ENCODE peak calls at places on chromosomes 13 and 19, in five cellular contexts. One of them, this sample, is unnamed.
A peak's percentile ranks its signal among the peaks of the same experiment; 100 is the strongest.

GRCh38 chr19:7970716-7971448 is 27.4 kb upstream of the TIMM44 start:
- DNase-seq in aorta: no peak
- DNase-seq in activated gamma-delta T cell: no peak
- DNase-seq in HEK293T: peak; percentile 77
- DNase-seq in activated naive CD8-positive, alpha-beta T cell treated with anti-CD3 and anti-CD28 coated beads, Interleukin-2, amount 10 ng/mL, durations not matched to agents 7 days and 5 days: no peak
- DNase-seq in this sample: peak; percentile 8

GRCh38 chr13:101942038-101942437 is 459.8 kb downstream of the FGF14 start:
- DNase-seq in aorta: no peak
- DNase-seq in activated gamma-delta T cell: no peak
- DNase-seq in HEK293T: no peak
- DNase-seq in activated naive CD8-positive, alpha-beta T cell treated with anti-CD3 and anti-CD28 coated beads, Interleukin-2, amount 10 ng/mL, durations not matched to agents 7 days and 5 days: no peak
- DNase-seq in this sample: no peak

GRCh38 chr13:95505265-95505664 is 47.3 kb upstream of the CLDN10 start:
- DNase-seq in aorta: no peak
- DNase-seq in activated gamma-delta T cell: no peak
- DNase-seq in HEK293T: no peak
- DNase-seq in activated naive CD8-positive, alpha-beta T cell treated with anti-CD3 and anti-CD28 coated beads, Interleukin-2, amount 10 ng/mL, durations not matched to agents 7 days and 5 days: no peak
- DNase-seq in this sample: no peak

GRCh38 chr19:18085702-18086457 is 854 bp downstream of the IL12RB1 start:
- DNase-seq in aorta: no peak
- DNase-seq in activated gamma-delta T cell: no peak
- DNase-seq in HEK293T: no peak
- DNase-seq in activated naive CD8-positive, alpha-beta T cell treated with anti-CD3 and anti-CD28 coated beads, Interleukin-2, amount 10 ng/mL, durations not matched to agents 7 days and 5 days: no peak
- DNase-seq in this sample: no peak

GRCh38 chr19:30371960-30372824 is at the start of gene ZNF536:
- DNase-seq in aorta: no peak
- DNase-seq in activated gamma-delta T cell: no peak
- DNase-seq in HEK293T: no peak
- DNase-seq in activated naive CD8-positive, alpha-beta T cell treated with anti-CD3 and anti-CD28 coated beads, Interleukin-2, amount 10 ng/mL, durations not matched to agents 7 days and 5 days: no peak
- DNase-seq in this sample: no peak

GRCh38 chr13:38265135-38265497 is 84.5 kb upstream of the UFM1 start:
- DNase-seq in aorta: no peak
- DNase-seq in activated gamma-delta T cell: no peak
- DNase-seq in HEK293T: no peak
- DNase-seq in activated naive CD8-positive, alpha-beta T cell treated with anti-CD3 and anti-CD28 coated beads, Interleukin-2, amount 10 ng/mL, durations not matched to agents 7 days and 5 days: no peak
- DNase-seq in this sample: no peak

GRCh38 chr19:6528544-6529121 is 2.2 kb upstream of the TNFSF9 start:
- DNase-seq in aorta: peak; percentile 84
- DNase-seq in activated gamma-delta T cell: no peak
- DNase-seq in HEK293T: no peak
- DNase-seq in activated naive CD8-positive, alpha-beta T cell treated with anti-CD3 and anti-CD28 coated beads, Interleukin-2, amount 10 ng/mL, durations not matched to agents 7 days and 5 days: no peak
- DNase-seq in this sample: no peak

GRCh38 chr19:1105217-1105872 is 1.6 kb downstream of the GPX4 start:
- DNase-seq in aorta: peak; percentile 74
- DNase-seq in activated gamma-delta T cell: no peak
- DNase-seq in HEK293T: peak; percentile 26
- DNase-seq in activated naive CD8-positive, alpha-beta T cell treated with anti-CD3 and anti-CD28 coated beads, Interleukin-2, amount 10 ng/mL, durations not matched to agents 7 days and 5 days: no peak
- DNase-seq in this sample: no peak

GRCh38 chr13:86731987-86732386 is 932.8 kb upstream of the SLITRK6 start:
- DNase-seq in aorta: no peak
- DNase-seq in activated gamma-delta T cell: no peak
- DNase-seq in HEK293T: no peak
- DNase-seq in activated naive CD8-positive, alpha-beta T cell treated with anti-CD3 and anti-CD28 coated beads, Interleukin-2, amount 10 ng/mL, durations not matched to agents 7 days and 5 days: no peak
- DNase-seq in this sample: no peak

GRCh38 chr13:94435604-94436226 is 43.8 kb downstream of the DCT start:
- DNase-seq in aorta: no peak
- DNase-seq in activated gamma-delta T cell: no peak
- DNase-seq in HEK293T: peak; percentile 80
- DNase-seq in activated naive CD8-positive, alpha-beta T cell treated with anti-CD3 and anti-CD28 coated beads, Interleukin-2, amount 10 ng/mL, durations not matched to agents 7 days and 5 days: no peak
- DNase-seq in this sample: peak; percentile 34

This sample was measured in HCT116.